ENCODE peak calls at places on chromosome 4, in six cellular contexts. E is lower leg skin, S is heart right ventricle, G is tibial nerve, C is psoas muscle, B is lower lobe of right lung. Z is an unnamed sample.

GRCh38 chr4:99754756-99755155 is 61.9 kb upstream of the DAPP1 start:
- DNase-seq in E (no peak), S (no peak), B (no peak), G (no peak), C (no peak), Z (no peak)

GRCh38 chr4:52572936-52573485 is 86.1 kb downstream of the USP46 start:
- DNase-seq in E (no peak), C (no peak), S (no peak), B (no peak), G (no peak), Z (peak)

GRCh38 chr4:79272761-79273160 is 53.1 kb downstream of the NAA11 start:
- DNase-seq in G (no peak), S (no peak), B (no peak), C (no peak), E (no peak), Z (no peak)

GRCh38 chr4:90317785-90318184 is 190.6 kb downstream of the CCSER1 start:
- DNase-seq in S (no peak), E (no peak), B (no peak), G (no peak), C (no peak), Z (peak)

GRCh38 chr4:44145868-44146267 is 302.7 kb downstream of the KCTD8 start:
- DNase-seq in G (no peak), C (no peak), E (no peak), S (no peak), B (no peak), Z (no peak)

GRCh38 chr4:74531952-74532794 is 87.2 kb downstream of the AREG start:
- DNase-seq in S (no peak), B (no peak), E (no peak), G (no peak), C (no peak), Z (peak)

GRCh38 chr4:83436680-83437079 is 18.9 kb downstream of the HELQ start:
- DNase-seq in G (no peak), B (no peak), C (no peak), S (no peak), E (no peak), Z (no peak)

GRCh38 chr4:113060853-113061252 is 11.4 kb downstream of the ANK2 start:
- DNase-seq in E (no peak), B (no peak), C (no peak), G (no peak), S (no peak), Z (no peak)

GRCh38 chr4:38788327-38788726 is 5.5 kb upstream of the TLR10 start:
- DNase-seq in E (no peak), G (no peak), C (no peak), S (no peak), B (no peak), Z (peak)

GRCh38 chr4:82433791-82434190 is 3.4 kb downstream of the ENOPH1 start:
- DNase-seq in S (no peak), C (no peak), B (no peak), E (no peak), G (no peak), Z (no peak)

GRCh38 chr4:17111959-17112659 is 213.7 kb upstream of the LDB2 start:
- DNase-seq in C (no peak), S (no peak), B (no peak), E (no peak), G (peak), Z (no peak)

GRCh38 chr4:65669008-65669971 is 999 bp downstream of the EPHA5 start:
- DNase-seq in C (no peak), G (no peak), B (peak), S (peak), E (no peak), Z (peak)

GRCh38 chr4:158159718-158160094 is 13.1 kb downstream of the GASK1B start:
- DNase-seq in C (no peak), S (no peak), E (no peak), B (no peak), G (no peak), Z (peak)

GRCh38 chr4:113636877-113637276 is 124.7 kb downstream of the CAMK2D start:
- DNase-seq in G (no peak), E (no peak), C (no peak), B (no peak), S (no peak), Z (peak)

GRCh38 chr4:105128208-105128607 is 18.5 kb upstream of the TET2 start:
- DNase-seq in E (no peak), B (no peak), C (no peak), G (no peak), S (no peak), Z (no peak)

GRCh38 chr4:41346306-41347061 is 89.8 kb downstream of the UCHL1 start:
- DNase-seq in S (no peak), E (no peak), G (no peak), B (no peak), C (no peak), Z (no peak)

DNA sequence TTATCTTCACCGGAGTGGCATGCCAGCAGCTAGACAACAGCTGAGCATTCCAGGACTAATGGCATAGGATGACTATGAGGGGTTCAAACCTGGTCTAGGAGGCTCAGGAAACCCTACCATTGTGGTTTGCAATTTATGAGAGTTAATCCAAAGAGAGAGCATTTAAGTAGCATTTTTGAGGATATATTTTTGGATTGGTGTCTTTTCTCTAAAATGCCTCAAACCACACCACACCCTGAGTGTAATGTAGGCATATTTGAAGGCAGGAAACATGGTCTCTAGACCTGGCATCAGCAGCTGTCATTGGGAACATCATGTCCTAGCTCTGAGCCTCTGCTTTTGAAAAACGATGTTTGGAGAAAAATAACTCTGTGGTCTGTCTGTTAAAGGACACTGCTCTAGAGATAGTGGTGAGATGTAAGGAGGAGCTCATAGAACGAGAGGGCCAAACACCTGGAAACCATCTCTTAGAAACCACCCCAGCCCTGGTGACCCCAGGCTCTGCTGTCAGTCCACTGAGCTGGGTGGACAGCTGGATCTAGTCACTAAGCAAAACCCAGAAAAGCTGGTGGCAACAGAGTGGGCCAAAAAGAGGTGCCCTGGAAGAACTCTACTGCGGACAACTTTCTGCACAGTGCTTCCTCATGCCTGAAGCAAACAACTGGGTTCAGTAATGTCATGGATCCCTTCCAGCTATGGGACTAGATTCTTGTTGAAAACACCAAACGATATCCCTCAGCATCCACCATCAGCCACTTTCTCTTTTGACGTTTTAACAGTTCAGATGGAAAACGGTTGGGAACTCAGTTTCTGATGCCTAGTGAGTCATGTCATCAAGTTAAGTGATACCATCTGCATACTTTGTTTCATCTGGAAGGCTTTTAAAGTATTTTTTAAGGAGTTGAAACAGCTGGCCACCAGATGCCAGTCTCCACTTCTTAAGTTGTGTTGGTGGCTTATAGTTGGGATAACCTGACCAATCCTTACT is 100.2 kb upstream of the C1QTNF7 start:
- DNase-seq in B (no peak), E (no peak), G (peak), S (no peak), C (no peak), Z (peak)
- TF ChIP-seq CTCF in B (no peak), E (no peak), G (no peak), S (no peak), C (no peak), Z (no peak)

DNA sequence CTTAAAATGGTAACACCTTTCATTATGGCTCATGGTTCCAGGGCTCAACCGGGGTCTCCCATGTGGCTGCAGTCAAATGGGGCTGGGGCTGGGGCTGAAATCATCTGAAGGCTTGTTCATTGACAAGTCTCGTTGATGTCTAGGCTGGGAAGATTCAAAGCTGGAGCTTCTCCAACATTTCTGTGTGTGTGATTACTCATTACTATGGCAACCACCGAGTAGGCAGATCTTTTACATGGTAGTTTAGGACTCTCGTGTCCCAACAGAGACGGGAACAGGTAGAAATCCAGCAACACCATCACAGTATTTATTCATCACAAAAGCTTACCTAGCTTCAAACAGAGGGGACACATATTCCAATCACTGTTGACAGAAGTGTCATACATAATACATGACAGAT is 7.8 kb downstream of the YTHDC1 start:
- DNase-seq in C (no peak), S (no peak), B (peak), E (no peak), G (no peak), Z (peak)
- H3K4me3 ChIP-seq in C (peak), S (no peak), B (no peak), E (no peak), G (no peak), Z (no peak)

GRCh38 chr4:140372607-140373327 is 679 bp upstream of the SCOC start:
- DNase-seq in G (no peak), B (no peak), C (no peak), E (no peak), S (no peak), Z (peak)
- TF ChIP-seq CTCF in G (no peak), B (peak), C (peak), E (no peak), S (peak), Z (peak)

GRCh38 chr4:122688529-122688928 is 44.0 kb upstream of the BBS12 start:
- DNase-seq in S (no peak), B (no peak), C (no peak), E (no peak), G (no peak), Z (peak)
- H3K4me3 ChIP-seq in S (no peak), B (peak), C (peak), E (no peak), G (no peak), Z (peak)

GRCh38 chr4:25863347-25863784 is 578 bp upstream of the SEL1L3 start:
- DNase-seq in G (no peak), B (peak), C (peak), E (no peak), S (peak), Z (no peak)
- TF ChIP-seq CTCF in G (no peak), B (peak), C (no peak), E (no peak), S (peak), Z (no peak)

GRCh38 chr4:16082038-16082423 is 1.8 kb downstream of the PROM1 start:
- DNase-seq in S (no peak), G (no peak), C (no peak), E (no peak), B (no peak), Z (no peak)
- H3K4me3 ChIP-seq in S (peak), G (peak), C (peak), E (peak), B (peak), Z (no peak)

DNA sequence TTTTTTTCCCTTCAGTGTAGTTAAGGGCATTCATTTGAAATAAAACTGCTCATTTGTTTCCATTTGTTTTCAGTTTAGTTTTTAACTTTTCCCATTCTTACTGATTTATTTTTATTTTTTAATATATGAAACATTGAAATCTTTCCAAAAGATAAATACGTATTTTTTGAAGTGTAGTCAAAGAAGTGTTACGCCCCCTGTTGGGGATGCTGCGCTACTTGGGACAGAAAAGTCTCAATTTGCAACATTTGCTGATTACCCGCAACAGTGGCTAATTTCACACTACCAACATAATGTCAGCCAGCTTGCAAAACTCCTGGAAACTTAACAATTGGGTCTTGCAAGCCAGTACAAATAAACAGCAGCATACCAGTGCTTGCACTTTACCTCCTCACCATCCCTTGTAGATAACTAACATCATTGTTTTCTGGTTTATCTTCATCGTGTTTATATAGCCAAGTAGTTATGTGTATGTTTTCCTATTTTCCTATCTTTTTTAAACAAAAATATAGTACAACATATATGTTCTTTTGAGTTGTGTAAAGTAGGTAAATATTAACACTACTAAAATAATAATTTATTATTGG is 158.6 kb downstream of the STPG2 start:
- DNase-seq in C (no peak), S (no peak), E (no peak), G (no peak), B (no peak), Z (no peak)
- TF ChIP-seq CTCF in C (no peak), S (no peak), E (no peak), G (no peak), B (no peak), Z (no peak)

DNA sequence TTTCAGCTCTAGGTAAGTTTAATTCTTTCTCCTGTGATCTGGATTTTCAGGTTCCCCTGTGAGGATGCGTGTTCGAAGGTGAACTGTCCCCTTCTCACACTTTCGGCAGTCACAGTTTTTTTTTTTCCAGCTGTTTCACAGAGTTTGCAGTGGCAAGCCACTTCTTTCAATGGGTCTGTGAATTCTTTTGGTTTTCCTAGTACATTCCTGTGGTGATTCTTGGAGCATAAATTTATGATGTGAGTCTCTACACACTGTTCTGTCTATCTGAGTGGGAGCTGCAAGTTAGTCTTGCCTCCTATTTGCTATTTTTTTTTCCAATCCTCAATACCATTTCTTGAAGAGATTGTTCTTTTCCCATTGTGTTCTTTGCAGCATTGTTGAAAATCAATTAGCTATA is 595.5 kb downstream of the RAPGEF2 start:
- DNase-seq in E (no peak), B (no peak), C (no peak), S (no peak), G (no peak), Z (no peak)
- H3K4me3 ChIP-seq in E (no peak), B (no peak), C (no peak), S (no peak), G (no peak), Z (no peak)

GRCh38 chr4:170008376-170008775 is 17.8 kb downstream of the MFAP3L start:
- DNase-seq in S (no peak), G (no peak), E (no peak), B (no peak), C (no peak), Z (no peak)

GRCh38 chr4:170008801-170009200 is 17.4 kb downstream of the MFAP3L start:
- DNase-seq in S (no peak), B (no peak), C (no peak), G (no peak), E (no peak), Z (no peak)

GRCh38 chr4:170007113-170007512 is 19.1 kb downstream of the MFAP3L start:
- DNase-seq in E (no peak), G (no peak), S (no peak), B (no peak), C (no peak), Z (peak)

GRCh38 chr4:170011921-170012628 is 14.1 kb downstream of the MFAP3L start:
- DNase-seq in B (no peak), G (no peak), E (no peak), S (no peak), C (no peak), Z (no peak)

DNA sequence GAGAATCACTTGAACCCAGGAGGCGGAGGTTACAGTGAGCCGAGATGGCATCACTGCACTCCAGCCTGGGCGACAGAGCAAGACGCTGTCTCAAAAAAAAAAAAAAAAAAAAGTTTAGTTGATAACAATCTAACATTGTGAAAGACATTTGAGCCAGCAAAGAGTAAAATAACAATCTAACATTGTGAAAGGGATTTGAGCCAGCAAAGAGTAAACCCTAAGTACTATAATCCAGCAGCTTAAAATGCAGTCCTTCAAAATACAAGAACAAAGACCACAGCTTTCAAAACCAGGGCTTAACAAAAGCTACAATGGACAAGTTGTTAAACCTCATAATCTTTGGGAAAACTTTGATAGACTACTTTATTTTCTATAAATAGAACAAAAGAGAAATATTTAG is 16.9 kb downstream of the MFAP3L start:
- DNase-seq in S (no peak), G (no peak), C (no peak), E (no peak), B (no peak), Z (no peak)
- TF ChIP-seq CTCF in S (no peak), G (no peak), C (no peak), E (no peak), B (no peak), Z (no peak)

Z was measured in fibroblast of the aortic adventitia.